ENCODE peak calls at places on chromosome 15, in ten cellular contexts. K is GM23338; O is CD4-positive, alpha-beta memory T cell; C is ovary; T is CD8-positive, alpha-beta memory T cell; S is neural progenitor cell; Y is fibroblast of lung; U is heart right ventricle; F is K562; L is tibial nerve. V is an unnamed sample. For H3K4me1, the result is how much of the 10 kb centered on the place peaks cover.

GRCh38 chr15:57503911-57504598 is 87.6 kb upstream of the MYZAP start:
- DNase-seq in Y (peak), T (no peak), C (peak), F (no peak), S (no peak), U (no peak), O (no peak), L (no peak), K (no peak), V (no peak)

GRCh38 chr15:40150163-40150925 is 10.5 kb upstream of the BUB1B start:
- DNase-seq in C (peak), F (no peak), O (no peak), T (no peak), Y (peak), L (no peak), U (no peak), K (no peak), S (no peak), V (no peak)

GRCh38 chr15:60933914-60934885 is 294.9 kb downstream of the RORA start:
- DNase-seq in Y (no peak), S (no peak), L (no peak), C (no peak), U (no peak), T (no peak), O (no peak), K (no peak), F (no peak), V (no peak)

GRCh38 chr15:98433302-98433701 is 215.0 kb upstream of the IGF1R start:
- DNase-seq in L (no peak), O (no peak), U (no peak), Y (no peak), T (no peak), S (no peak), C (no peak), K (no peak), F (no peak), V (no peak)

GRCh38 chr15:95501865-95502264 is 828.6 kb upstream of the NR2F2 start:
- DNase-seq in Y (peak), K (no peak), C (no peak), O (no peak), F (no peak), L (no peak), U (no peak), S (no peak), T (no peak), V (no peak)

GRCh38 chr15:68298882-68299381 is 21.4 kb downstream of the FEM1B start:
- DNase-seq in O (no peak), U (no peak), K (no peak), L (no peak), S (no peak), Y (peak), F (no peak), C (peak), T (peak), V (peak)

GRCh38 chr15:91593081-91593480 is 260.4 kb upstream of the SLCO3A1 start:
- DNase-seq in Y (peak), K (no peak), F (no peak), C (no peak), S (no peak), O (no peak), T (no peak), U (no peak), L (no peak), V (no peak)

GRCh38 chr15:42194502-42194901 is 13.6 kb downstream of the VPS39 start:
- DNase-seq in L (no peak), C (no peak), K (no peak), T (no peak), U (no peak), O (no peak), Y (peak), F (no peak), S (no peak), V (no peak)

GRCh38 chr15:27249723-27250160 is 278.8 kb downstream of the GABRG3 start:
- DNase-seq in Y (no peak), L (no peak), O (no peak), C (no peak), U (no peak), T (no peak), S (no peak), K (no peak), F (no peak), V (no peak)

GRCh38 chr15:50126072-50126471 is 7.0 kb upstream of the ATP8B4 start:
- DNase-seq in Y (no peak), S (no peak), F (no peak), C (no peak), T (no peak), K (no peak), L (no peak), O (no peak), U (no peak), V (no peak)

GRCh38 chr15:51750942-51751686 is at the start of gene TMOD2:
- DNase-seq in F (peak), K (peak), C (peak), L (no peak), T (peak), Y (peak), S (peak), U (peak), O (peak), V (peak)

GRCh38 chr15:101012326-101013040 is 93.3 kb downstream of the LRRK1 start:
- DNase-seq in L (no peak), O (no peak), S (no peak), T (no peak), U (no peak), C (no peak), F (no peak), K (no peak), Y (no peak), V (no peak)

GRCh38 chr15:39461536-39462140 is 119.2 kb upstream of the THBS1 start:
- DNase-seq in F (no peak), L (no peak), T (no peak), K (no peak), U (peak), C (peak), S (no peak), O (no peak), Y (peak), V (no peak)

GRCh38 chr15:80825361-80826030 is 46.3 kb downstream of the CEMIP start:
- DNase-seq in U (peak), K (no peak), T (no peak), F (no peak), S (no peak), Y (no peak), O (no peak), C (no peak), L (no peak), V (no peak)

GRCh38 chr15:43105077-43105769 is 615 bp downstream of the UBR1 start:
- DNase-seq in Y (no peak), T (no peak), O (peak), L (no peak), F (peak), K (peak), S (peak), U (no peak), C (peak), V (peak)

GRCh38 chr15:40234783-40235182 is 4.1 kb upstream of the PAK6 start:
- DNase-seq in S (no peak), Y (no peak), U (no peak), O (no peak), K (no peak), C (no peak), L (no peak), F (no peak), T (no peak), V (peak)

GRCh38 chr15:40789119-40789518 is 17.8 kb upstream of the ZFYVE19 start:
- DNase-seq in F (peak), L (no peak), T (no peak), C (no peak), S (no peak), K (peak), U (no peak), O (no peak), Y (no peak), V (no peak)

GRCh38 chr15:95259965-95260364 is 1028.6 kb downstream of the MCTP2 start:
- DNase-seq in U (no peak), L (no peak), F (peak), Y (no peak), K (peak), S (peak), O (no peak), C (peak), T (no peak), V (no peak)

GRCh38 chr15:40097096-40097967 is 11.3 kb downstream of the BMF start:
- DNase-seq in K (no peak), U (no peak), C (no peak), T (no peak), Y (no peak), F (no peak), O (no peak), L (no peak), S (no peak), V (no peak)

GRCh38 chr15:42056934-42057743 is 36.3 kb upstream of the PLA2G4E start:
- DNase-seq in U (peak), F (peak), S (peak), O (peak), L (no peak), C (peak), Y (peak), T (peak), K (peak), V (peak)

GRCh38 chr15:80550910-80551265 is 144.2 kb upstream of the ABHD17C start:
- DNase-seq in T (no peak), L (no peak), K (no peak), C (no peak), F (no peak), Y (peak), S (no peak), O (no peak), U (no peak), V (no peak)

GRCh38 chr15:72141171-72142084 is 23.2 kb downstream of the SENP8 start:
- DNase-seq in Y (no peak), C (no peak), T (no peak), K (no peak), S (no peak), F (no peak), O (no peak), U (no peak), L (no peak), V (no peak)

GRCh38 chr15:74007820-74008371 is 13.4 kb downstream of the PML start:
- DNase-seq in T (no peak), F (no peak), L (no peak), O (no peak), S (no peak), K (no peak), C (no peak), U (no peak), Y (no peak), V (no peak)

GRCh38 chr15:99719096-99719541 is 14.1 kb downstream of the LYSMD4 start:
- DNase-seq in C (no peak), L (no peak), O (no peak), T (no peak), Y (peak), U (no peak), S (no peak), F (no peak), K (no peak), V (no peak)

GRCh38 chr15:65638681-65639089 is 16.9 kb downstream of the SLC24A1 start:
- DNase-seq in O (peak), C (peak), Y (peak), T (peak), F (peak), L (no peak), K (peak), S (peak), U (no peak), V (peak)

GRCh38 chr15:81295466-81296145 is 28.3 kb downstream of the STARD5 start:
- DNase-seq in L (no peak), K (no peak), C (no peak), Y (no peak), F (no peak), T (no peak), U (no peak), S (no peak), O (peak), V (no peak)

GRCh38 chr15:31502541-31503229 is 176.1 kb downstream of the KLF13 start:
- DNase-seq in K (no peak), O (no peak), C (no peak), Y (no peak), T (no peak), L (no peak), F (no peak), U (no peak), S (no peak), V (no peak)

GRCh38 chr15:41820791-41821423 is 7.0 kb upstream of the JMJD7 start:
- DNase-seq in U (no peak), K (no peak), T (no peak), Y (no peak), C (no peak), O (no peak), L (no peak), F (no peak), S (no peak), V (no peak)

GRCh38 chr15:32828507-32829186 is 110.8 kb downstream of the GREM1 start:
- DNase-seq in U (no peak), K (no peak), L (no peak), O (no peak), F (no peak), S (no peak), Y (peak), T (no peak), C (no peak), V (no peak)
- H3K4me3 ChIP-seq in U (no peak), K (no peak), L (no peak), O (no peak), F (no peak), S (no peak), Y (no peak), T (no peak), C (no peak), V (no peak)

GRCh38 chr15:85556618-85556895 is 176.2 kb downstream of the AKAP13 start:
- DNase-seq in T (no peak), F (no peak), Y (no peak), O (no peak), K (no peak), U (no peak), S (no peak), C (no peak), L (no peak), V (no peak)

GRCh38 chr15:85551221-85551832 is 170.9 kb downstream of the AKAP13 start:
- DNase-seq in U (no peak), C (no peak), L (no peak), Y (peak), O (no peak), S (no peak), T (no peak), F (no peak), K (no peak), V (no peak)

GRCh38 chr15:85555875-85556617 is 175.6 kb downstream of the AKAP13 start:
- DNase-seq in O (no peak), F (no peak), C (no peak), K (no peak), S (no peak), Y (no peak), T (no peak), U (no peak), L (no peak), V (no peak)

GRCh38 chr15:85557385-85557784 is 177.0 kb downstream of the AKAP13 start:
- DNase-seq in F (no peak), T (no peak), L (no peak), U (no peak), O (no peak), Y (no peak), K (no peak), S (no peak), C (no peak), V (no peak)

GRCh38 chr15:85554852-85555521 is 174.6 kb downstream of the AKAP13 start:
- DNase-seq in F (no peak), U (no peak), S (no peak), L (no peak), O (no peak), C (no peak), K (no peak), T (no peak), Y (no peak), V (no peak)
- H3K4me1 ChIP-seq in F (under half), U (under half), S (under half), L (under half), O (under half), C (under half), K (under half), T (under half), Y (under half), V (under half)

GRCh38 chr15:55916666-55917409 is 76.6 kb downstream of the NEDD4 start:
- DNase-seq in S (peak), L (no peak), C (no peak), T (no peak), O (no peak), Y (peak), U (no peak), F (no peak), K (no peak), V (no peak)
- H3K4me3 ChIP-seq in S (no peak), L (no peak), C (no peak), T (no peak), O (no peak), Y (peak), U (no peak), F (no peak), K (no peak), V (no peak)

GRCh38 chr15:59301527-59301926 is 71.1 kb downstream of the MYO1E start:
- DNase-seq in F (no peak), L (no peak), O (no peak), Y (no peak), U (no peak), T (no peak), K (peak), S (peak), C (no peak), V (no peak)

GRCh38 chr15:59298876-59299275 is 73.8 kb downstream of the MYO1E start:
- DNase-seq in L (no peak), T (no peak), S (no peak), K (no peak), Y (no peak), C (no peak), U (no peak), F (no peak), O (no peak), V (no peak)

GRCh38 chr15:59298255-59298856 is 74.3 kb downstream of the MYO1E start:
- DNase-seq in T (no peak), O (no peak), K (no peak), F (no peak), S (no peak), U (no peak), C (no peak), L (no peak), Y (no peak), V (peak)

GRCh38 chr15:59299919-59300617 is 72.6 kb downstream of the MYO1E start:
- DNase-seq in O (peak), C (peak), L (peak), S (no peak), T (peak), F (no peak), Y (peak), K (no peak), U (peak), V (peak)

GRCh38 chr15:59300618-59301139 is 72.0 kb downstream of the MYO1E start:
- DNase-seq in L (no peak), C (no peak), Y (peak), T (no peak), S (no peak), F (no peak), O (no peak), K (no peak), U (peak), V (no peak)
- H3K4me1 ChIP-seq in L (under half), C (under half), Y (under half), T (under half), S (under half), F (under half), O (under half), K (under half), U (under half), V (under half)

V was measured in Karpas-422.